ENCODE peak calls at places on chromosome 1, in six cellular contexts. T is cardiac fibroblast; E is nephron progenitor cell; D is germinal center; N is COR-L47; K is stimulated activated CD4-positive, alpha-beta T cell treated with anti-CD3 and anti-CD28 coated beads, TNF-alpha, amount 100 ng/mL, for 48 hours. W is an unnamed sample.
A peak's percentile ranks its signal among the peaks of the same experiment; 100 is the strongest.

GRCh38 chr1:109090415-109091195 is at the start of gene TMEM167B:
- DNase-seq in T (peak; percentile 96), E (peak; percentile 81), D (peak; percentile 86), N (peak; percentile 87), K (peak; percentile 73), W (peak; percentile 87)

GRCh38 chr1:205775717-205776056 is 405 bp upstream of the RAB29 start:
- DNase-seq in T (peak; percentile 85), E (no peak), D (no peak), N (no peak), K (no peak), W (no peak)

GRCh38 chr1:231929311-231929710 is 302.7 kb downstream of the DISC1 start:
- DNase-seq in T (peak; percentile 86), E (no peak), D (no peak), N (no peak), K (no peak), W (no peak)

GRCh38 chr1:23868848-23869450 is 859 bp upstream of the FUCA1 start:
- DNase-seq in T (peak; percentile 3), E (no peak), D (peak; percentile 22), N (peak; percentile 12), K (no peak), W (no peak)

GRCh38 chr1:199774433-199775089 is 252.9 kb upstream of the NR5A2 start:
- DNase-seq in T (peak; percentile 55), E (no peak), D (no peak), N (peak; percentile 27), K (no peak), W (no peak)

GRCh38 chr1:62271932-62272728 is 47.1 kb downstream of the KANK4 start:
- DNase-seq in T (no peak), E (no peak), D (peak; percentile 47), N (no peak), K (no peak), W (no peak)

GRCh38 chr1:61253059-61253735 is 170.8 kb downstream of the NFIA start:
- DNase-seq in T (peak; percentile 92), E (no peak), D (no peak), N (peak; percentile 29), K (no peak), W (peak; percentile 23)

GRCh38 chr1:89125571-89126233 is at the start of gene GBP2:
- DNase-seq in T (peak; percentile 85), E (no peak), D (no peak), N (no peak), K (no peak), W (no peak)

GRCh38 chr1:9909222-9910046 is 635 bp downstream of the CTNNBIP1 start:
- DNase-seq in T (no peak), E (peak; percentile 32), D (peak; percentile 20), N (peak; percentile 44), K (peak; percentile 32), W (no peak)

GRCh38 chr1:223223091-223223995 is 80.3 kb upstream of the TLR5 start:
- DNase-seq in T (no peak), E (no peak), D (no peak), N (no peak), K (no peak), W (no peak)

GRCh38 chr1:188652678-188653077 is 1823.9 kb downstream of the PLA2G4A start:
- DNase-seq in T (peak; percentile 44), E (no peak), D (no peak), N (no peak), K (no peak), W (no peak)

GRCh38 chr1:237145379-237145778 is 103.4 kb downstream of the RYR2 start:
- DNase-seq in T (no peak), E (no peak), D (no peak), N (no peak), K (no peak), W (no peak)

GRCh38 chr1:9289724-9290493 is 2.8 kb upstream of the SPSB1 start:
- DNase-seq in T (peak; percentile 93), E (no peak), D (no peak), N (no peak), K (no peak), W (no peak)

GRCh38 chr1:13513885-13514546 is at the start of gene LRRC38:
- DNase-seq in T (no peak), E (peak; percentile 54), D (no peak), N (no peak), K (no peak), W (no peak)

GRCh38 chr1:224237094-224237881 is 54.2 kb downstream of the DEGS1 start:
- DNase-seq in T (no peak), E (no peak), D (no peak), N (no peak), K (no peak), W (no peak)

GRCh38 chr1:99018313-99018712 is 13.7 kb upstream of the PLPPR5 start:
- DNase-seq in T (no peak), E (no peak), D (no peak), N (no peak), K (no peak), W (no peak)

GRCh38 chr1:11648039-11648438 is 6.2 kb downstream of the FBXO2 start:
- DNase-seq in T (no peak), E (no peak), D (no peak), N (no peak), K (no peak), W (no peak)

GRCh38 chr1:29686012-29686930 is 449.9 kb downstream of the PTPRU start:
- DNase-seq in T (no peak), E (no peak), D (no peak), N (no peak), K (no peak), W (no peak)

GRCh38 chr1:57707631-57708030 is 283.8 kb upstream of the DAB1 start:
- DNase-seq in T (no peak), E (no peak), D (no peak), N (no peak), K (no peak), W (no peak)

W was measured in NCI-H748 treated with DMSO at 0.1 percent for 48 hours.